ENCODE peak calls at places on chromosomes 12 and 14, in four cellular contexts. J is upper lobe of right lung, B is AG08396, V is left ventricle myocardium inferior. G is an unnamed sample.

GRCh38 chr12:95977764-95978305 is 18.3 kb downstream of the HAL start:
- DNase-seq in J (no peak), B (no peak), V (no peak), G (no peak)

GRCh38 chr12:64618953-64619590 is 8.8 kb downstream of the RASSF3 start:
- DNase-seq in V (no peak), B (peak; percentile 22), J (no peak), G (no peak)

GRCh38 chr14:98893675-98894074 is 378.3 kb downstream of the BCL11B start:
- DNase-seq in V (no peak), J (no peak), B (no peak), G (no peak)

GRCh38 chr12:53965251-53966069 is 7.5 kb upstream of the HOXC11 start:
- DNase-seq in B (no peak), J (no peak), V (no peak), G (no peak)

GRCh38 chr14:76473381-76474263 is 97.7 kb downstream of the ESRRB start:
- DNase-seq in V (peak; percentile 49), J (peak; percentile 67), B (peak; percentile 35), G (peak; percentile 77)

GRCh38 chr12:116863275-116863767 is 17.9 kb downstream of the HRK start:
- DNase-seq in V (no peak), J (no peak), B (peak; percentile 45), G (no peak)

GRCh38 chr12:4172999-4173398 is 100.6 kb upstream of the CCND2 start:
- DNase-seq in V (no peak), B (no peak), J (no peak), G (no peak)

GRCh38 chr14:102893452-102893851 is 29.0 kb upstream of the AMN start:
- DNase-seq in B (peak; percentile 88), V (peak; percentile 32), J (peak; percentile 59), G (no peak)

GRCh38 chr12:96120359-96121100 is 73.6 kb upstream of the ELK3 start:
- DNase-seq in B (no peak), J (peak; percentile 66), V (no peak), G (peak; percentile 41)

GRCh38 chr12:89138048-89138852 is 214.1 kb downstream of the DUSP6 start:
- DNase-seq in B (no peak), J (no peak), V (no peak), G (no peak)

GRCh38 chr12:56451147-56451546 is 1.9 kb upstream of the TIMELESS start:
- DNase-seq in B (no peak), J (no peak), V (no peak), G (no peak)

GRCh38 chr12:25102402-25102801 is 92.6 kb downstream of the DNAI7 start:
- DNase-seq in B (no peak), J (no peak), V (no peak), G (no peak)

GRCh38 chr12:77493311-77493710 is 337.4 kb upstream of the NAV3 start:
- DNase-seq in J (no peak), B (peak; percentile 4), V (no peak), G (no peak)

GRCh38 chr14:103442288-103442687 is 57.1 kb downstream of the MARK3 start:
- DNase-seq in V (no peak), J (no peak), B (no peak), G (no peak)

GRCh38 chr12:93742086-93742934 is 65.1 kb downstream of the CRADD start:
- DNase-seq in J (peak; percentile 91), B (peak; percentile 85), V (peak; percentile 75), G (peak; percentile 87)

GRCh38 chr12:42729532-42729895 is 140.0 kb upstream of the PRICKLE1 start:
- DNase-seq in V (no peak), B (no peak), J (no peak), G (no peak)

GRCh38 chr14:104883681-104884361 is 18.8 kb downstream of the CEP170B start:
- DNase-seq in J (no peak), B (no peak), V (peak; percentile 9), G (no peak)

GRCh38 chr12:13171921-13172859 is 24.3 kb upstream of the EMP1 start:
- DNase-seq in J (no peak), B (no peak), V (no peak), G (no peak)

GRCh38 chr14:29587046-29587445 is 340.6 kb downstream of the PRKD1 start:
- DNase-seq in V (no peak), J (no peak), B (no peak), G (no peak)

GRCh38 chr12:113601656-113602263 is 130.1 kb upstream of the LHX5 start:
- DNase-seq in J (no peak), V (no peak), B (no peak), G (no peak)

GRCh38 chr12:63068857-63069442 is 82.1 kb downstream of the AVPR1A start:
- DNase-seq in J (no peak), B (peak; percentile 8), V (no peak), G (no peak)

GRCh38 chr12:5435161-5435560 is 3.3 kb downstream of the NTF3 start:
- DNase-seq in V (no peak), J (no peak), B (no peak), G (no peak)

GRCh38 chr12:32505067-32505466 is 105.7 kb downstream of the FGD4 start:
- DNase-seq in V (no peak), J (no peak), B (no peak), G (no peak)

GRCh38 chr12:123106640-123107359 is 44.1 kb downstream of the PITPNM2 start:
- DNase-seq in J (peak; percentile 71), B (no peak), V (peak; percentile 57), G (no peak)

GRCh38 chr12:95547522-95548055 is 3.7 kb downstream of the USP44 start:
- DNase-seq in B (peak; percentile 81), V (no peak), J (no peak), G (no peak)

GRCh38 chr12:77120695-77121094 is 55.3 kb upstream of the E2F7 start:
- DNase-seq in V (no peak), J (no peak), B (no peak), G (no peak)

GRCh38 chr12:121522962-121523361 is 57.9 kb downstream of the KDM2B start:
- DNase-seq in V (no peak), B (no peak), J (no peak), G (no peak)

GRCh38 chr14:80955434-80955939 is at the start of gene TSHR:
- DNase-seq in J (peak; percentile 67), B (peak; percentile 8), V (no peak), G (no peak)

GRCh38 chr14:36950812-36951211 is 221.6 kb downstream of the SLC25A21 start:
- DNase-seq in B (no peak), V (no peak), J (no peak), G (no peak)

GRCh38 chr12:6378709-6379427 is 3.5 kb upstream of the SCNN1A start:
- DNase-seq in V (no peak), B (no peak), J (no peak), G (peak; percentile 44)